ENCODE peak calls at places on chromosome 9, in five cellular contexts. One of them, this sample, is unnamed. For H3K9me3, the result is how much of the 10 kb centered on the place peaks cover.

GRCh38 chr9:37559855-37560592 is 16.2 kb downstream of the FBXO10 start:
- DNase-seq in thyroid gland: no peak
- DNase-seq in hepatocyte: no peak
- DNase-seq in prostate gland: no peak
- DNase-seq in astrocyte: no peak
- DNase-seq in this sample: no peak

GRCh38 chr9:95989304-95989703 is 113.8 kb downstream of the ERCC6L2 start:
- DNase-seq in astrocyte: no peak
- DNase-seq in thyroid gland: no peak
- DNase-seq in hepatocyte: no peak
- DNase-seq in prostate gland: no peak
- DNase-seq in this sample: no peak

GRCh38 chr9:27108981-27109541 is at the start of gene TEK:
- DNase-seq in astrocyte: peak
- DNase-seq in prostate gland: no peak
- DNase-seq in thyroid gland: no peak
- DNase-seq in hepatocyte: no peak
- DNase-seq in this sample: no peak

GRCh38 chr9:124769451-124770358 is 1.4 kb downstream of the NR6A1 start:
- DNase-seq in hepatocyte: peak
- DNase-seq in thyroid gland: peak
- DNase-seq in astrocyte: no peak
- DNase-seq in prostate gland: peak
- DNase-seq in this sample: peak

GRCh38 chr9:76534031-76534430 is 75.0 kb downstream of the GCNT1 start:
- DNase-seq in astrocyte: peak
- DNase-seq in thyroid gland: no peak
- DNase-seq in prostate gland: no peak
- DNase-seq in hepatocyte: no peak
- DNase-seq in this sample: no peak

GRCh38 chr9:95028855-95029219 is 288.7 kb downstream of the FANCC start:
- DNase-seq in astrocyte: no peak
- DNase-seq in hepatocyte: no peak
- DNase-seq in thyroid gland: no peak
- DNase-seq in prostate gland: no peak
- DNase-seq in this sample: peak

GRCh38 chr9:123359546-123359945 is 3.5 kb downstream of the CRB2 start:
- DNase-seq in astrocyte: no peak
- DNase-seq in thyroid gland: no peak
- DNase-seq in prostate gland: no peak
- DNase-seq in hepatocyte: no peak
- DNase-seq in this sample: peak

GRCh38 chr9:36163840-36164175 is 5.4 kb upstream of the CCIN start:
- DNase-seq in prostate gland: no peak
- DNase-seq in hepatocyte: no peak
- DNase-seq in thyroid gland: no peak
- DNase-seq in astrocyte: peak
- DNase-seq in this sample: no peak

GRCh38 chr9:35226685-35227084 is 64.9 kb downstream of the UNC13B start:
- DNase-seq in prostate gland: no peak
- DNase-seq in astrocyte: no peak
- DNase-seq in hepatocyte: no peak
- DNase-seq in thyroid gland: no peak
- DNase-seq in this sample: no peak

GRCh38 chr9:24242599-24242998 is 303.1 kb downstream of the IZUMO3 start:
- DNase-seq in hepatocyte: no peak
- DNase-seq in astrocyte: no peak
- DNase-seq in thyroid gland: no peak
- DNase-seq in prostate gland: no peak
- DNase-seq in this sample: no peak

DNA sequence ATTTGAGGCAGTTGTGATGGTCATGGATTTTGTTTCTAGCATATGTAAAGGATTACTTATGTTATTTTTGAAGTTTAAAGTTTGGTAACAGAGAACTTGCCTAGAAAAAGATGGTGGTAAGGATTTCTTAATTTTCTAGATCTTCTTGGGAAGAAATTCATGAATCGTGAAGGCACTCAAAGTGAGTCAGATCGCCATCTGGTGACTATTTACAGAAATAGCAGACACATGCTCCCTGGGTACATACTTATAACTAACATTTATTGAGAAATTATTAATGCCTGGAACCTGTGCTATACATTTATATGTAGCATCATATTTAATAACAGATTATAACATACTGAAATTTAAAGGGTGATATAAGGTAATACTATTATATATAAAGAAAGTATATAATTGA is 299.7 kb downstream of the IZUMO3 start:
- DNase-seq in prostate gland: no peak
- DNase-seq in astrocyte: no peak
- DNase-seq in thyroid gland: no peak
- DNase-seq in hepatocyte: peak
- DNase-seq in this sample: no peak
- TF ChIP-seq CTCF in prostate gland: peak
- TF ChIP-seq CTCF in astrocyte: peak
- TF ChIP-seq CTCF in thyroid gland: no peak
- TF ChIP-seq CTCF in hepatocyte: peak
- TF ChIP-seq CTCF in this sample: no peak

DNA sequence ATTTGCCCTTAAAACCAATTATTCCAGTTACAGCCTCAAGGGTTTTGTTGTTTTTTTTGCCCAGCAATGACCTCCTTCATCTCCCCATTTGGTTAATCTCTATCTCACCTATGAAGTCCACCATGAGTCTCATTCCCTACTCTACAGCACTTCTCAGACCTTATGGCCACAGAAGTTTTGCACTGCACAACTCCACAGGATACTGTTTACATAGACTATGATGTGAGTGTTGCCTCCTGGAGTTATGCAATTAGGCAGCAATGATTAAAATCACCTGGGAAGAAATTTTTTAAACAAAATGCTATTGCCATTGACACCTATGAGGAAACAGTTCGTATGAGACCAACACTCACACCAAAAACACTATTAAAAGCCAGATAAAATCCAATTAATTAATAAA is 39.7 kb downstream of the ZDHHC21 start:
- DNase-seq in thyroid gland: no peak
- DNase-seq in prostate gland: no peak
- DNase-seq in hepatocyte: no peak
- DNase-seq in astrocyte: no peak
- DNase-seq in this sample: no peak
- H3K9me3 ChIP-seq in thyroid gland: under half
- H3K9me3 ChIP-seq in prostate gland: under half
- H3K9me3 ChIP-seq in hepatocyte: under half
- H3K9me3 ChIP-seq in astrocyte: under half
- H3K9me3 ChIP-seq in this sample: under half

GRCh38 chr9:86207193-86207592 is 52.3 kb downstream of the C9orf153 start:
- DNase-seq in astrocyte: no peak
- DNase-seq in prostate gland: no peak
- DNase-seq in hepatocyte: no peak
- DNase-seq in thyroid gland: no peak
- DNase-seq in this sample: no peak
- TF ChIP-seq CTCF in astrocyte: no peak
- TF ChIP-seq CTCF in prostate gland: no peak
- TF ChIP-seq CTCF in hepatocyte: no peak
- TF ChIP-seq CTCF in thyroid gland: no peak
- TF ChIP-seq CTCF in this sample: no peak

GRCh38 chr9:101415578-101415977 is 16.9 kb downstream of the ZNF189 start:
- DNase-seq in astrocyte: no peak
- DNase-seq in prostate gland: no peak
- DNase-seq in thyroid gland: no peak
- DNase-seq in hepatocyte: no peak
- DNase-seq in this sample: no peak
- H3K9me3 ChIP-seq in astrocyte: under half
- H3K9me3 ChIP-seq in prostate gland: under half
- H3K9me3 ChIP-seq in thyroid gland: under half
- H3K9me3 ChIP-seq in hepatocyte: under half
- H3K9me3 ChIP-seq in this sample: under half

GRCh38 chr9:131888923-131889322 is 149.0 kb upstream of the RAPGEF1 start:
- DNase-seq in astrocyte: no peak
- DNase-seq in prostate gland: no peak
- DNase-seq in hepatocyte: no peak
- DNase-seq in thyroid gland: no peak
- DNase-seq in this sample: no peak

GRCh38 chr9:131889437-131890244 is 149.8 kb upstream of the RAPGEF1 start:
- DNase-seq in astrocyte: peak
- DNase-seq in hepatocyte: no peak
- DNase-seq in prostate gland: no peak
- DNase-seq in thyroid gland: no peak
- DNase-seq in this sample: no peak

GRCh38 chr9:131891578-131891977 is 151.7 kb upstream of the RAPGEF1 start:
- DNase-seq in hepatocyte: no peak
- DNase-seq in prostate gland: no peak
- DNase-seq in thyroid gland: no peak
- DNase-seq in astrocyte: no peak
- DNase-seq in this sample: no peak

GRCh38 chr9:131892162-131892707 is 152.4 kb upstream of the RAPGEF1 start:
- DNase-seq in thyroid gland: no peak
- DNase-seq in astrocyte: peak
- DNase-seq in hepatocyte: no peak
- DNase-seq in prostate gland: no peak
- DNase-seq in this sample: no peak

GRCh38 chr9:131892890-131893289 is 153.0 kb upstream of the RAPGEF1 start:
- DNase-seq in thyroid gland: no peak
- DNase-seq in hepatocyte: no peak
- DNase-seq in astrocyte: no peak
- DNase-seq in prostate gland: no peak
- DNase-seq in this sample: no peak
- TF ChIP-seq CTCF in thyroid gland: no peak
- TF ChIP-seq CTCF in hepatocyte: no peak
- TF ChIP-seq CTCF in astrocyte: no peak
- TF ChIP-seq CTCF in prostate gland: no peak
- TF ChIP-seq CTCF in this sample: no peak

DNA sequence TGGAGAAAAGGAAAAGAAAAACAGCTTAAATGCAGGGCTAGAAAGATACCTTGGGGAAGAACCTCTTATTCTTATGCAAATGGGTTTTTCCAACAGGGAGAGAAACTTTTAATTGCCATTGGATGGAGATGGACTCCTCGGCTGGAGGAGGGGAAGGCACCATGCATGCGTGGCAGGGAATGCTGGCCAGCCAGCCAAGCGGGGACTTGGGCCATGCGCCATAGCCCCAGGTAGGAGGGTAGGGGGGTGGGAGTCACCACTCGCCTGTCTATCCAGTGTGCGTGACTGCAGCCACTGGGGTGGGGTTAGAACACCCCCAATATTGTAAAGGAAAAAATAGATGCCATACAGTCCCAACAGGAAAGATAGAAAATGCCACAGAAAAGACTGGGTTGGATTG is 119.9 kb upstream of the ELAVL2 start:
- DNase-seq in astrocyte: no peak
- DNase-seq in prostate gland: no peak
- DNase-seq in thyroid gland: no peak
- DNase-seq in hepatocyte: no peak
- DNase-seq in this sample: no peak
- H3K9me3 ChIP-seq in astrocyte: under half
- H3K9me3 ChIP-seq in prostate gland: under half
- H3K9me3 ChIP-seq in thyroid gland: under half
- H3K9me3 ChIP-seq in hepatocyte: under half
- H3K9me3 ChIP-seq in this sample: under half

GRCh38 chr9:23820731-23821399 is 5.2 kb downstream of the ELAVL2 start:
- DNase-seq in astrocyte: no peak
- DNase-seq in hepatocyte: peak
- DNase-seq in prostate gland: no peak
- DNase-seq in thyroid gland: peak
- DNase-seq in this sample: no peak
- TF ChIP-seq CTCF in astrocyte: no peak
- TF ChIP-seq CTCF in hepatocyte: no peak
- TF ChIP-seq CTCF in prostate gland: no peak
- TF ChIP-seq CTCF in thyroid gland: no peak
- TF ChIP-seq CTCF in this sample: no peak

DNA sequence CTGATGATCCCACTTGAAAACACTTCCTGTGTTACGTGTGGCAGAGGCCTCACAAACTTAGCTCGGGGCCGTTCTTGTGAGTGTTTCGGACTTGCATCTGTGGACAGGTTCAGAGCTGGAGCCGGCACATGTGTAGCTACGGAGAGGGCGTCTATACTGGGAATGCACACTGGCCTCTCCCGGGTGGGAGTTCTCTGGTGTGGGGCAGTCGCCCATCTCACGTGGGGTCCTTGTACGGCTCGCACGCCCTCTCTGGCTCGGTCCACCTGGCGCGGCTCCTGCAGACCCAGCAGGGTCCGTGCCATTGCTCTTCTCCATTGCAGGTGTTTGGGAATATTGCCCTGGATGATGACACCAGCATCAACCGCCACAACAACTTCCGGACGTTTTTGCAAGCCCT is 197.9 kb downstream of the CACNA1B start:
- DNase-seq in astrocyte: no peak
- DNase-seq in hepatocyte: no peak
- DNase-seq in thyroid gland: no peak
- DNase-seq in prostate gland: no peak
- DNase-seq in this sample: peak
- H3K9me3 ChIP-seq in astrocyte: under half
- H3K9me3 ChIP-seq in hepatocyte: under half
- H3K9me3 ChIP-seq in thyroid gland: under half
- H3K9me3 ChIP-seq in prostate gland: under half
- H3K9me3 ChIP-seq in this sample: under half

GRCh38 chr9:116151966-116152381 is 1.6 kb upstream of the PAPPA start:
- DNase-seq in prostate gland: no peak
- DNase-seq in thyroid gland: no peak
- DNase-seq in astrocyte: peak
- DNase-seq in hepatocyte: peak
- DNase-seq in this sample: no peak

GRCh38 chr9:116151199-116151598 is 2.4 kb upstream of the PAPPA start:
- DNase-seq in prostate gland: no peak
- DNase-seq in hepatocyte: no peak
- DNase-seq in thyroid gland: no peak
- DNase-seq in astrocyte: no peak
- DNase-seq in this sample: no peak

GRCh38 chr9:116153765-116154333 is at the start of gene PAPPA:
- DNase-seq in astrocyte: no peak
- DNase-seq in thyroid gland: no peak
- DNase-seq in hepatocyte: peak
- DNase-seq in prostate gland: no peak
- DNase-seq in this sample: no peak

GRCh38 chr9:116152941-116153764 is 438 bp upstream of the PAPPA start:
- DNase-seq in thyroid gland: no peak
- DNase-seq in hepatocyte: no peak
- DNase-seq in prostate gland: no peak
- DNase-seq in astrocyte: peak
- DNase-seq in this sample: no peak

DNA sequence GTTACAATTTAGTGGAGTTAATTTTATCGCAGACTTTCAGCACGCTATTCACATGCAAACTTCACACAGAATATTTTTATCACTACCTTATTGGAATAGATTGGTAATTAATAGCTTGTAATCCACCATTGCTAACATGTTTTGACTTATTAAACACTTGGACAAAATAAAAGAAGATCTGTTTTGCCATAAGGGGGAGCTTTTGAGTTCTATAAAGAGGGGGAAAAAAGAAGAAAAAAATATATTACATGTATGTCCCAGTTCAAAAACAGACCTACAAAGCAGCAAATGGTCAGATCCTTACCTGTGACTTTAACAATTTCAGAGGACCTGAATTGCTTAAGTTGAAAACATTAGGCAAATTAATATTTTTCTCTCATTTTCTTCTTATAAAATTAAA is 1.2 kb upstream of the PAPPA start:
- DNase-seq in hepatocyte: peak
- DNase-seq in prostate gland: no peak
- DNase-seq in astrocyte: no peak
- DNase-seq in thyroid gland: no peak
- DNase-seq in this sample: no peak
- TF ChIP-seq CTCF in hepatocyte: peak
- TF ChIP-seq CTCF in prostate gland: peak
- TF ChIP-seq CTCF in astrocyte: peak
- TF ChIP-seq CTCF in thyroid gland: peak
- TF ChIP-seq CTCF in this sample: no peak

GRCh38 chr9:106066937-106067545 is 372.7 kb downstream of the TMEM38B start:
- DNase-seq in thyroid gland: no peak
- DNase-seq in astrocyte: no peak
- DNase-seq in prostate gland: no peak
- DNase-seq in hepatocyte: no peak
- DNase-seq in this sample: no peak
- H3K9me3 ChIP-seq in thyroid gland: under half
- H3K9me3 ChIP-seq in astrocyte: under half
- H3K9me3 ChIP-seq in prostate gland: under half
- H3K9me3 ChIP-seq in hepatocyte: under half
- H3K9me3 ChIP-seq in this sample: under half